ENCODE peak calls at places on chromosomes 11 and 22, in six cellular contexts. C is psoas muscle, Q is astrocyte of the spinal cord, N is OCI-LY7, L is progenitor cell of endocrine pancreas, V is uterus. U is an unnamed sample.

GRCh38 chr22:32823024-32823730 is 21.7 kb downstream of the TIMP3 start:
- DNase-seq in C (no peak), Q (peak), N (peak), L (peak), V (peak), U (no peak)

GRCh38 chr11:126186031-126186698 is 25.3 kb downstream of the RPUSD4 start:
- DNase-seq in C (peak), Q (no peak), N (no peak), L (no peak), V (no peak), U (peak)

GRCh38 chr11:57498540-57498939 is 17.0 kb downstream of the SLC43A1 start:
- DNase-seq in C (peak), Q (no peak), N (no peak), L (no peak), V (no peak), U (no peak)

GRCh38 chr11:117563556-117563955 is 233.5 kb downstream of the DSCAML1 start:
- DNase-seq in C (no peak), Q (no peak), N (no peak), L (no peak), V (no peak), U (no peak)

GRCh38 chr11:111559791-111560190 is 19.3 kb downstream of the LAYN start:
- DNase-seq in C (no peak), Q (no peak), N (no peak), L (no peak), V (no peak), U (no peak)

GRCh38 chr22:43001271-43002197 is 13.4 kb downstream of the PACSIN2 start:
- DNase-seq in C (no peak), Q (peak), N (peak), L (no peak), V (no peak), U (no peak)

GRCh38 chr11:95585071-95585751 is 204.4 kb downstream of the FAM76B start:
- DNase-seq in C (no peak), Q (peak), N (no peak), L (no peak), V (no peak), U (no peak)

GRCh38 chr11:130448416-130449068 is at the start of gene ADAMTS15:
- DNase-seq in C (peak), Q (peak), N (no peak), L (peak), V (peak), U (peak)

GRCh38 chr11:126083829-126084607 is 21.4 kb upstream of the CDON start:
- DNase-seq in C (no peak), Q (no peak), N (peak), L (no peak), V (no peak), U (no peak)

GRCh38 chr11:107457205-107457557 is 444 bp downstream of the CWF19L2 start:
- DNase-seq in C (no peak), Q (no peak), N (peak), L (no peak), V (no peak), U (no peak)

GRCh38 chr22:44180706-44181032 is at the start of gene PARVG:
- DNase-seq in C (no peak), Q (no peak), N (peak), L (no peak), V (no peak), U (no peak)

GRCh38 chr11:47477323-47477722 is 28.4 kb upstream of the RAPSN start:
- DNase-seq in C (no peak), Q (no peak), N (no peak), L (no peak), V (no peak), U (no peak)

GRCh38 chr22:49208003-49208402 is 619.7 kb downstream of the BRD1 start:
- DNase-seq in C (no peak), Q (no peak), N (no peak), L (no peak), V (no peak), U (no peak)

GRCh38 chr22:49685686-49686085 is 142.0 kb downstream of the BRD1 start:
- DNase-seq in C (no peak), Q (no peak), N (no peak), L (no peak), V (no peak), U (no peak)

GRCh38 chr11:14350215-14350614 is 8.8 kb downstream of the RRAS2 start:
- DNase-seq in C (no peak), Q (no peak), N (no peak), L (no peak), V (no peak), U (no peak)

GRCh38 chr11:77636738-77637344 is 753 bp downstream of the CLNS1A start:
- DNase-seq in C (no peak), Q (no peak), N (peak), L (no peak), V (no peak), U (no peak)

GRCh38 chr11:20443596-20443995 is 56.1 kb downstream of the PRMT3 start:
- DNase-seq in C (no peak), Q (peak), N (peak), L (no peak), V (no peak), U (no peak)

GRCh38 chr11:125174686-125175085 is 10.1 kb downstream of the PKNOX2 start:
- DNase-seq in C (no peak), Q (no peak), N (no peak), L (no peak), V (no peak), U (no peak)

GRCh38 chr11:89436071-89436470 is 55.1 kb downstream of the NOX4 start:
- DNase-seq in C (peak), Q (peak), N (no peak), L (no peak), V (no peak), U (no peak)

GRCh38 chr22:42179616-42180015 is 49.0 kb upstream of the CYP2D6 start:
- DNase-seq in C (no peak), Q (peak), N (no peak), L (no peak), V (no peak), U (no peak)

GRCh38 chr22:48874956-48875355 is 952.7 kb downstream of the BRD1 start:
- DNase-seq in C (no peak), Q (no peak), N (no peak), L (no peak), V (no peak), U (no peak)

GRCh38 chr11:47213985-47214564 is 699 bp upstream of the DDB2 start:
- DNase-seq in C (peak), Q (peak), N (peak), L (peak), V (peak), U (peak)

GRCh38 chr11:27532652-27533325 is 26.2 kb upstream of the LIN7C start:
- DNase-seq in C (no peak), Q (peak), N (no peak), L (no peak), V (no peak), U (no peak)

GRCh38 chr22:11616811-11617210 is 3911.2 kb upstream of the OR11H1 start:
- DNase-seq in C (no peak), Q (no peak), N (no peak), L (no peak), V (no peak), U (no peak)

GRCh38 chr11:34235591-34236071 is 122.2 kb downstream of the ABTB2 start:
- DNase-seq in C (no peak), Q (no peak), N (no peak), L (no peak), V (no peak), U (no peak)

GRCh38 chr11:9973921-9974320 is 310.0 kb downstream of the SWAP70 start:
- DNase-seq in C (no peak), Q (no peak), N (no peak), L (no peak), V (no peak), U (no peak)

GRCh38 chr11:63682045-63682915 is 980 bp downstream of the RTN3 start:
- DNase-seq in C (no peak), Q (no peak), N (peak), L (no peak), V (peak), U (peak)

GRCh38 chr11:11262171-11262920 is 90.7 kb downstream of the CSNK2A3 start:
- DNase-seq in C (no peak), Q (no peak), N (peak), L (no peak), V (no peak), U (no peak)

GRCh38 chr22:27863556-27863955 is 55.5 kb downstream of the PITPNB start:
- DNase-seq in C (no peak), Q (no peak), N (no peak), L (no peak), V (no peak), U (no peak)

GRCh38 chr11:117421471-117421870 is 93.8 kb downstream of the CEP164 start:
- DNase-seq in C (no peak), Q (no peak), N (no peak), L (no peak), V (no peak), U (no peak)

DNA sequence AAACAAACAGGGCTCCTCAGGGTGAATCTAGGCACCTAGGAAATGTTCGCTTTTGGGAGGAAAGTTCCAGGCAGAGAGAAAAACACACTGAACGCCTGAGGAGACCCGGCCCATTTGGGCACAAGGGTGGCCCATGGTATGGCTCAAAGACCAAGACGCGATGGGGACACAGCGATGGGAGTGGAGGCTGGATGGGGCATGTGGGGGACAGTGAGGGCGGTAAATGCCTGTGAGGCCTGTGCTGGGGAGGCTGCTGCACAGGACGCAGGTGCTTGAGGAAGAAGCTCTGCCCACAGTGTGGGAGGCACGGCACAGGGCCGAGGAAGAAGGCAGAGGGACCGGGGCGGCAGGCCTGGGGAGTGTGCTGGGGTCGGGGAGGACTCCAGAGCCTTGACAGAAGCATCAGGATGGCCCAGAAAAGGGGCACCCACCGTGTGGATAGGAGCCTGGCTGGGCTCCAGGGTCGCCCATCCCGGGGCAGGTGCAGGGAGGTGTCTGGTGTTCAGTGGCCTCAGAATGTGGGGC is 75.9 kb upstream of the WNT11 start:
- DNase-seq in C (no peak), Q (no peak), N (no peak), L (no peak), V (no peak), U (no peak)
- TF ChIP-seq CTCF in C (no peak), Q (no peak), N (no peak), L (no peak), V (no peak), U (no peak)

DNA sequence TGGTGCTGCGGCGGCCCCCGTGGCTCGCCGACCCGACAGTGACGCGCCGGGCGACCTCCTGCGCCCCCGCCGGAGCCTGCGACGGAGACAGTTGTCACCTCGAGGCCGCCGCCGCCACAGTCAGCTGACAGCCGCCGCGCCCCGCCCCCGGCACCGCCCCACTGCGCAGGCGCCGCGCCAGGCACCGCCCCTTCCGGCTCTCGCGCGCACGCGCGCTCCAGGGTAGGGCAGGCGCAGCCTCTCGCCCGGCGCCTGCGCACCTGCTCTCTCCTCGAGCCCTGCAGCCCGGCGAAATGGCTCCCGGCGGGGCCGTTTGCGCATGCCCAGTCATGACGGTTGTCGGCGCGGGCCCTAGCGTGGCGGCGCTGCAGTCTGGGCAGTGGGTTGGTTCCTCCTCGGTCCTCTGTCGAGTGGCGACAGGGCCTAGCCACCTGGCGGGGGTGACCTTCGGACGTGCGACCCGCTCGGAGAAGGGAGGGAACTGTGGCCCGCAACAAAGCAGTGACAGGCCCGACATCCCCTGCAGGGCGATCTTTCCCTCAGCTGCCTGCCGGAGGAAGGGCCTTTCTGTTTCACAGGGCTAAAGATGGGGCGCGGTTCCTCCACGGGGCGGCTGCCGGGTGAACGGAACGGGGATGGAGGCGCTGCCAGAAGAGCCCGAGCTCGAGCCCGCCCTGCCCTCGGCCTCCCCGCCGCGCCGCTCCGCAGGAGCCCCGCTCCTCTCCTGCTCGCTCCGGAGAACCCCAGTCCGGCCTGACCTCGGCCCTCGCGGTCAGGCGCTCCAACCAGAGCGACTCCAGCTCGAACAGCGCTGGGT is at the start of gene TOLLIP:
- DNase-seq in C (peak), Q (peak), N (peak), L (peak), V (peak), U (peak)
- TF ChIP-seq CTCF in C (peak), Q (peak), N (no peak), L (no peak), V (peak), U (peak)

GRCh38 chr22:21641795-21642583 is at the start of gene SDF2L1:
- DNase-seq in C (peak), Q (peak), N (peak), L (peak), V (peak), U (peak)
- TF ChIP-seq CTCF in C (no peak), Q (no peak), N (no peak), L (no peak), V (no peak), U (peak)

DNA sequence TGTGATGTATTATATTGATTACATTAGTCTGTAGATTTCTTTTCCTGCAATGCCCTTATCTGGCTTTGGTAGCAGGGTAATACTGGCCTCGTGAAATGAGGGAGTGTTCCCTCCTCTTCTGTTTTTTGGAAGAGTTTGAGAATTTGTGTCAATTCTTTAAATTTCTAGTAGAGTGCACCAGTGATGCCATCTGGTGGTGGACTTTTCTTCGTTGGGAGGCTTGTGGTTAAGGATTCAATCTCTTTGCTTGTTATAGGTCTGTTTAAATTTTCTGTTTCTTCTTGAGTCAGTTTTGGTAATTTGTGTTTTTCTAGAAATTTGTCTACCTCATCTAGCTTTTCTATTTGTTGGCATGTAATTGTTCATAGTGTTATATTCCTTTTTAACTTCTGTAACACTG is 18.9 kb downstream of the SHANK3 start:
- DNase-seq in C (no peak), Q (peak), N (peak), L (no peak), V (no peak), U (no peak)
- TF ChIP-seq CTCF in C (peak), Q (peak), N (peak), L (peak), V (no peak), U (peak)